ENCODE peak calls at places on chromosomes 1 and 21, in eight cellular contexts. P is K562, Y is WERI-Rb-1, O is H9, D is A673, I is A549, T is HCT116, F is ascending aorta. B is an unnamed sample.

GRCh38 chr21:42668193-42668592 is 14.8 kb downstream of the PDE9A start:
- DNase-seq in P (no peak), Y (no peak), O (no peak), D (no peak), I (no peak), T (no peak), F (no peak), B (no peak)

GRCh38 chr21:44432841-44433790 is 22.2 kb upstream of the LRRC3 start:
- DNase-seq in P (no peak), Y (no peak), O (peak), D (no peak), I (no peak), T (no peak), F (no peak), B (no peak)

GRCh38 chr1:231421616-231421970 is 494 bp downstream of the EGLN1 start:
- DNase-seq in P (no peak), Y (peak), O (peak), D (peak), I (no peak), T (no peak), F (no peak), B (no peak)

GRCh38 chr1:110067957-110068645 is 2.4 kb downstream of the ALX3 start:
- DNase-seq in P (no peak), Y (no peak), O (peak), D (no peak), I (no peak), T (no peak), F (no peak), B (no peak)

GRCh38 chr1:230674581-230674980 is 32.3 kb downstream of the COG2 start:
- DNase-seq in P (no peak), Y (no peak), O (no peak), D (no peak), I (no peak), T (no peak), F (no peak), B (no peak)

GRCh38 chr1:47030170-47030805 is 6.8 kb downstream of the CYP4X1 start:
- DNase-seq in P (no peak), Y (no peak), O (no peak), D (no peak), I (no peak), T (no peak), F (no peak), B (no peak)

GRCh38 chr1:167517535-167518330 is 596 bp downstream of the CD247 start:
- DNase-seq in P (peak), Y (no peak), O (no peak), D (no peak), I (no peak), T (no peak), F (no peak), B (peak)

GRCh38 chr21:26966360-26966977 is 419 bp downstream of the ADAMTS5 start:
- DNase-seq in P (no peak), Y (no peak), O (peak), D (no peak), I (no peak), T (no peak), F (no peak), B (no peak)

GRCh38 chr21:36478207-36478701 is 1.7 kb downstream of the CLDN14 start:
- DNase-seq in P (no peak), Y (no peak), O (no peak), D (peak), I (peak), T (no peak), F (no peak), B (peak)

DNA sequence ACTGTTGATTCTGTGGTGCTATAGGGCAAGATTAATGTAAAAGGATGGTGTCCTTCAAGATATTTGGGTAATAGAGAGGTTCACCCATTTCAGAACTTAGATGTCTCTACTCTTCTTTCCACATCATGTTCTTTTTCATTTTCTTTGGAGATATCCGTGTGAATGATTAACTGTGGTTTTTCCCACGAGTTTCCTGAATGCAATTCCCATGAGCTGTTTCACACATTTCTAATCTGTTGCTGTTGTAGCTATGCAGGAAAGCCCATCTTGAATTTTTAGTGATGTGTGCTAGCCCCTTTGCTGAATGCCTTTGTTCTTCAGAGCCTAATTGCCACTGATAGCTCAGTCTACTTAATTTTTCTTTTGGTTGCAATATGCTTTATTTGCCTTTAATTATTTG is 27.6 kb downstream of the SNX27 start:
- DNase-seq in P (no peak), Y (no peak), O (no peak), D (no peak), I (peak), T (no peak), F (no peak), B (peak)
- TF ChIP-seq CTCF in P (no peak), Y (no peak), O (no peak), D (no peak), I (no peak), T (no peak), F (no peak), B (no peak)

GRCh38 chr1:18681423-18681835 is 50.8 kb downstream of the PAX7 start:
- DNase-seq in P (peak), Y (peak), O (no peak), D (peak), I (peak), T (peak), F (no peak), B (no peak)
- H3K27ac ChIP-seq in P (no peak), Y (no peak), O (no peak), D (no peak), I (peak), T (no peak), F (no peak), B (no peak)

GRCh38 chr1:8767006-8767405 is 50.4 kb downstream of the RERE start:
- DNase-seq in P (no peak), Y (no peak), O (no peak), D (peak), I (no peak), T (no peak), F (no peak), B (peak)

GRCh38 chr1:8763888-8764287 is 53.6 kb downstream of the RERE start:
- DNase-seq in P (peak), Y (peak), O (peak), D (peak), I (peak), T (no peak), F (no peak), B (no peak)

GRCh38 chr1:8765253-8765652 is 52.2 kb downstream of the RERE start:
- DNase-seq in P (no peak), Y (peak), O (no peak), D (peak), I (no peak), T (no peak), F (no peak), B (no peak)

DNA sequence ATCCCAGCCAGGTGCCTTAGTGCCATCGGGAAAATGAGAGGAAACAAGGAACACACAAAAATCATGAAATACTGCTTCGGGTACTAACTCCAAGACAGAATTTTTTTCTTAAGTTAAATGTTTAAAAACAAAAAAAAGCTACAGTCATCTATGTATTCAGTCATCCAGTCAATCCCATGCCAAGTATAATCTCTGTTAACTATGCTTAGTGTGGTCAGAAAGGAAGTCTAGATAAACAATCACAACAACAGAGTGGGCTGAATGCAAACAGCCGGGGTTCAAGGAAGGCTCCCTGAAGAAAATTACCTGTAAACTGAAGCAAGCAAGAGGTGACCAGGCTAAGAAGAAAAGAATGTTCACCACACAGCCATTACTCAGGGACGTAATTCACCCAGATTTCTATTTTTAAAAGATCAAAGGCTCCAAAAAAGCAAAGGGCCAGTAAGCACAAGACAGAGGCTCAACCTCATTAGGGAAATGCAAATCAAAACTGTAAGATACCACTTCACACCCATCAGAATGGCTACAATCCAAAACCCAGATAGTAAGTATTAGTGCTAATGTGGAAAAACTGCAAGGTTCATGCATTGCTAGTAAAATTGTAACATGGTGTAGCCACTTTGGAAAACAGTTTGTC is 53.0 kb downstream of the RERE start:
- DNase-seq in P (no peak), Y (no peak), O (no peak), D (peak), I (no peak), T (no peak), F (no peak), B (no peak)
- TF ChIP-seq CTCF in P (no peak), Y (no peak), O (no peak), D (peak), I (no peak), T (no peak), F (no peak), B (no peak)

GRCh38 chr1:7536891-7537591 is 234.1 kb upstream of the VAMP3 start:
- DNase-seq in P (no peak), Y (no peak), O (peak), D (no peak), I (no peak), T (no peak), F (no peak), B (no peak)

GRCh38 chr1:7538033-7538432 is 233.1 kb upstream of the VAMP3 start:
- DNase-seq in P (no peak), Y (no peak), O (no peak), D (peak), I (peak), T (no peak), F (no peak), B (peak)

GRCh38 chr1:7535016-7535415 is 236.1 kb upstream of the VAMP3 start:
- DNase-seq in P (no peak), Y (no peak), O (no peak), D (no peak), I (no peak), T (no peak), F (no peak), B (no peak)

GRCh38 chr1:7534061-7534825 is 236.9 kb upstream of the VAMP3 start:
- DNase-seq in P (no peak), Y (no peak), O (no peak), D (peak), I (no peak), T (no peak), F (no peak), B (no peak)

GRCh38 chr1:7535934-7536878 is 234.9 kb upstream of the VAMP3 start:
- DNase-seq in P (no peak), Y (no peak), O (peak), D (peak), I (no peak), T (no peak), F (no peak), B (no peak)
- H3K27ac ChIP-seq in P (no peak), Y (no peak), O (no peak), D (no peak), I (peak), T (no peak), F (no peak), B (no peak)

DNA sequence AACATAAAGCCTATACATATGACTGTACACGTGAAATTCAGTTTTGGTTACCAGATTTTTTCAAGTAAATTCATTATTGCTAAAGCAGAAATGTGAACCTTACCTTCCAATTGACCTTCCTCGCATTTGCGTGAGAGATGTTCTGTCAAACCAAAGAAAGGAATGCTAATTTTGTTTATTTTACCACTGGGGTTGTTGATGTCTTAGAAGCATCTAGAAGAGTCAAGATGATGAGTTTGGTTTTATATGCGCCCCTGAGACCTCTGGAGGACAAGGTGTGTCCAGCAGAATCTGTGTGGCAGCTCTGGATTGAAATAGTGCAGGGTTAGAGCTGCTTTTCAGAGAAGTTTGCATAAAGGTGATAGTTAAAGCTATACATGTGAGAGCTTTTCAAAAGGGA is 48.4 kb downstream of the ZBTB40 start:
- DNase-seq in P (no peak), Y (no peak), O (no peak), D (no peak), I (no peak), T (no peak), F (no peak), B (no peak)
- TF ChIP-seq CTCF in P (no peak), Y (no peak), O (no peak), D (no peak), I (no peak), T (no peak), F (no peak), B (no peak)

B was measured in brain microvascular endothelial cell.